ENCODE peak calls at places on chromosomes 1 and 21, in seven cellular contexts. R is IMR-90, O is A549, F is HCT116, S is GM12878, Q is H1, M is K562. K is an unnamed sample.

GRCh38 chr1:234261545-234261944 is 111.7 kb upstream of the COA6 start:
- DNase-seq in F (no peak), M (no peak), Q (no peak), R (no peak), O (no peak), S (no peak), K (no peak)

GRCh38 chr1:224929335-224930237 is at the start of gene DNAH14:
- DNase-seq in O (peak), F (peak), M (peak), Q (peak), S (no peak), R (peak), K (peak)

GRCh38 chr1:163730366-163730765 is 408.6 kb downstream of the NUF2 start:
- DNase-seq in O (no peak), S (no peak), R (no peak), Q (no peak), M (no peak), F (no peak), K (no peak)

GRCh38 chr1:54989473-54989872 is 9.0 kb downstream of the TMEM61 start:
- DNase-seq in F (no peak), M (no peak), R (no peak), O (no peak), Q (no peak), S (no peak), K (no peak)

GRCh38 chr1:1539310-1540014 is 962 bp downstream of the TMEM240 start:
- DNase-seq in M (no peak), Q (no peak), S (no peak), R (peak), F (no peak), O (no peak), K (no peak)

GRCh38 chr1:3168678-3169077 is 99.7 kb downstream of the PRDM16 start:
- DNase-seq in S (no peak), Q (no peak), O (no peak), F (no peak), M (no peak), R (no peak), K (no peak)

GRCh38 chr1:222909586-222909985 is 94.7 kb downstream of the DISP1 start:
- DNase-seq in F (no peak), R (peak), S (no peak), O (no peak), Q (no peak), M (no peak), K (no peak)

GRCh38 chr1:208215393-208215792 is 28.8 kb downstream of the PLXNA2 start:
- DNase-seq in F (no peak), S (no peak), M (no peak), Q (no peak), R (no peak), O (no peak), K (no peak)

GRCh38 chr1:179731643-179732042 is 11.4 kb upstream of the FAM163A start:
- DNase-seq in S (no peak), M (no peak), R (no peak), Q (no peak), F (no peak), O (no peak), K (no peak)

GRCh38 chr1:223473576-223474344 is 80.5 kb downstream of the CCDC185 start:
- DNase-seq in R (no peak), M (no peak), F (no peak), S (no peak), O (no peak), Q (no peak), K (no peak)

GRCh38 chr1:93579891-93580290 is 101.7 kb downstream of the BCAR3 start:
- DNase-seq in S (no peak), R (peak), F (no peak), O (peak), Q (peak), M (no peak), K (peak)

GRCh38 chr1:6870086-6870485 is 84.8 kb downstream of the CAMTA1 start:
- DNase-seq in S (no peak), Q (no peak), F (no peak), R (no peak), M (no peak), O (no peak), K (no peak)

GRCh38 chr1:186730951-186731350 is 50.7 kb upstream of the PTGS2 start:
- DNase-seq in Q (no peak), F (no peak), M (no peak), O (no peak), S (no peak), R (no peak), K (no peak)

GRCh38 chr1:205226868-205227583 is 720 bp upstream of the TMCC2 start:
- DNase-seq in S (no peak), Q (no peak), M (peak), F (peak), O (peak), R (peak), K (peak)

GRCh38 chr1:37634554-37635308 is at the start of gene RSPO1:
- DNase-seq in O (peak), R (no peak), F (no peak), Q (peak), S (no peak), M (peak), K (no peak)

GRCh38 chr1:31704261-31705079 is 653 bp upstream of the COL16A1 start:
- DNase-seq in O (no peak), F (no peak), M (no peak), Q (peak), S (no peak), R (peak), K (peak)

GRCh38 chr1:29539971-29540370 is 303.6 kb downstream of the PTPRU start:
- DNase-seq in R (no peak), S (no peak), Q (no peak), O (no peak), F (no peak), M (no peak), K (no peak)

GRCh38 chr1:19011832-19012231 is 55.4 kb upstream of the IFFO2 start:
- DNase-seq in M (no peak), F (no peak), Q (no peak), S (no peak), R (no peak), O (no peak), K (no peak)

GRCh38 chr1:113886417-113887391 is 677 bp downstream of the BCL2L15 start:
- DNase-seq in R (no peak), O (no peak), Q (no peak), F (no peak), S (no peak), M (no peak), K (no peak)

GRCh38 chr1:81573458-81573857 is 227.3 kb upstream of the ADGRL2 start:
- DNase-seq in O (no peak), R (no peak), M (no peak), S (no peak), F (no peak), Q (no peak), K (no peak)

GRCh38 chr21:32088471-32088870 is 190.4 kb downstream of the MIS18A start:
- DNase-seq in Q (no peak), O (no peak), S (no peak), M (no peak), F (no peak), R (no peak), K (no peak)

GRCh38 chr1:4375812-4376211 is 278.6 kb upstream of the AJAP1 start:
- DNase-seq in O (peak), F (no peak), S (no peak), R (no peak), M (no peak), Q (no peak), K (no peak)

GRCh38 chr1:4380564-4381168 is 273.7 kb upstream of the AJAP1 start:
- DNase-seq in O (peak), F (no peak), M (no peak), Q (no peak), R (no peak), S (no peak), K (peak)

DNA sequence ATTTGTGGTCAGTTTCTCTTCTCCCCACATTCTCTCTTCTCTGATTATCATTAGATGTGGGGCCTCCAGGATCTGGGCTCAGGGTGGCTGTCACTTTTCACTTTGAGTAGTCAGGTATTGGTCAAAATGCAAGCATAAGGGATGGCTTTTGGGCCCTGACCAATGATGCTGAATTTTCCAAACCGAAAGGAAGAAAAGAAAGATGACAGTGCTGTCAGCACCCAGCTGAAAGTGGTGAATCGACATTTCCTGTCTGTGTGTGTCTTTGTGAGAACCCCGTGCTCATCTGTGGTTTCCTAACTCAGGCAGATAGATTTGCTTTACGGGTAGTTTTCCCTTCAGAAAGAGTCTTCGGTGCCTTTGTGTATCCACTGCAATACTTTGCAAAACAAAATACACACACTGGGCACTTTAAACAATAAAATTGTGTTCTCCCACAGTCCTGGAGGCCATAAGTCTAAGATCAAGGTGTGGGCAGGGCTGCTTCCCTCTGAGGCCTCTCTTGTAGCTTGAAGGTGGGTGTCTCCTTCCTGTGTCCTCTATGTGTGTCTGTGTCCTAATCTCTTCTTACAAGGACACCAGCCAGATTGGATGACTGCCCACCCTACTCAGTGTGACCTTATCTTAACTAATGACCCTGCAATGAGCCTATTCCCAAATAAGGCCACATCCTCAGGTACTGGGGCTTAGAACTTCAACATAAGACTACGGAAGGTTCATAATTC is 274.8 kb upstream of the AJAP1 start:
- DNase-seq in Q (no peak), R (no peak), S (no peak), M (no peak), F (no peak), O (no peak), K (no peak)
- TF ChIP-seq CEBPB in Q (no peak), R (no peak), S (no peak), M (no peak), F (no peak), O (no peak), K (no peak)

DNA sequence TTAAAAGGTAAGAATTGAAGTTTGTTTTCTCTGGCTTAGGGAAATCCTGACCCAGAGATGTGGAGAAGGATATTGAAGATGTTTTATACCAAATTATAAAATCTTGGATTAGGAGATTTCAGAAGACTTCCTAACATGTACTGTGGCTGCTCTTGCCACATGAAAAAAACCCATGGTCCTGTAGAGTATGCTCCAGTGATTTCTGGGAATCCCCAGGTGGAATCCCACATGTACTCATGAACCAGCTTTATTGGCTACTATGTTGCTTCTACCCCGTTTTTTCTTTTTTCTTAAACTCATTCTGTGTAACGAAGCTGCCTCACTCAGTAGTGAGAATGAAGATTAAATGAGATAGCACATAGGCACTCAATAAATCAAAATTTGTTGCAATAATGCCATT is 132.7 kb upstream of the SGIP1 start:
- DNase-seq in S (no peak), F (no peak), O (no peak), M (no peak), Q (no peak), R (no peak), K (no peak)
- TF ChIP-seq CEBPB in S (no peak), F (no peak), O (no peak), M (no peak), Q (no peak), R (no peak), K (no peak)

GRCh38 chr1:111323231-111323630 is 32.6 kb downstream of the CHIA start:
- DNase-seq in S (no peak), O (no peak), F (no peak), R (no peak), Q (no peak), M (no peak), K (no peak)
- TF ChIP-seq CEBPB in S (no peak), O (no peak), F (no peak), R (no peak), Q (no peak), M (no peak), K (no peak)

DNA sequence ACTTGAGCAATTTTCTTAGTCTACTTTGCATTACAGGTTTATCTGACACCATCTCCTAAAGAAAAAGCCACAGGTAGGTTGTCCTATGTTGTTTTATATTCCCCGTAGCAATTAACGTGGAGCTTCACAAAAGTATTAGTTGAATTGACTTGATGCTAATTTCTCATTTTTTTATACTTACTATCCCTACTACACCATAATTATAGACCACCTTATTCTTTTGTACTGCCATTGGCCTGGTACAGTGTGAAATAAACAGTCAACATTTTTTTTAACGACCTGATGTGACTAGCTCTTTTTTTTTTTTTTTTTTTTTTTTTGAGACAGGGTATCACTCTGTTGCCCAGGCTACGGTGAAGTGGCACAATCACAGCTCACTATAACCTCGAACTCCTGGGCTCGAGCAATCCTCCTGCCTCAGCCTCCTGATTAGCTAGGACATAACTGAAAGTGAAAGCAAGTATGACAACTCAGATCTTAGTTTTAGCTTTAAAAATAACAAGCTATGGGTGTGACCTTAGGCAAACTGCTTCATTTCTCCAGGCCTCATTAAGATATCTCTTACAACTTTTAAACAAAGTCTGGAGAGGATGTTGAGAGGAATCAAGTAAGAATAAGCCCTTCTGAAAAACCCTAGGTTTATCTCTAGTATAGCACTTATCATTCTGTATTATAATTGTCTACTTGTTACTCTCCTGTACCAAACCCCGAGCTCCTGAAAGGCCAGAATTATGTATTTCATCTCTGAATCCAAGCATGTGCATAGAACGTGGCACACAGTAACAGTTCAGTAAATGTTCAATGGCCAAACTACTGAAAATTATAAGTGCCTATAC is 49.5 kb downstream of the LUZP1 start:
- DNase-seq in O (no peak), Q (no peak), S (no peak), R (peak), M (no peak), F (no peak), K (no peak)
- TF ChIP-seq CEBPB in O (no peak), Q (no peak), S (no peak), R (no peak), M (no peak), F (no peak), K (no peak)